ENCODE peak calls at places on chromosomes 2 and 18, in four cellular contexts. H is GM12878, R is K562, K is HepG2. X is an unnamed sample.
A peak's percentile ranks its signal among the peaks of the same experiment; 100 is the strongest.

GRCh38 chr2:46369783-46370182 is 72.6 kb downstream of the EPAS1 start:
- DNase-seq in H (no peak), R (no peak), K (no peak), X (no peak)

GRCh38 chr18:62959481-62959880 is 244.1 kb downstream of the PHLPP1 start:
- DNase-seq in H (no peak), R (no peak), K (no peak), X (no peak)

GRCh38 chr2:120951701-120952100 is 216.0 kb downstream of the GLI2 start:
- DNase-seq in H (no peak), R (no peak), K (no peak), X (no peak)

GRCh38 chr18:13889661-13890060 is 25.7 kb downstream of the MC2R start:
- DNase-seq in H (no peak), R (no peak), K (peak; percentile 35), X (no peak)

GRCh38 chr2:174788291-174788929 is 24.1 kb upstream of the CHRNA1 start:
- DNase-seq in H (no peak), R (peak; percentile 50), K (no peak), X (peak; percentile 47)

GRCh38 chr2:21043744-21044532 is at the start of gene APOB:
- DNase-seq in H (no peak), R (no peak), K (peak; percentile 97), X (peak; percentile 27)

GRCh38 chr2:86791574-86791973 is 861 bp upstream of the CD8A start:
- DNase-seq in H (no peak), R (no peak), K (no peak), X (peak; percentile 27)

GRCh38 chr18:811192-812122 is 585 bp downstream of the YES1 start:
- DNase-seq in H (no peak), R (peak; percentile 72), K (no peak), X (no peak)

GRCh38 chr2:42961385-42961800 is 169.0 kb upstream of the HAAO start:
- DNase-seq in H (no peak), R (no peak), K (no peak), X (no peak)

GRCh38 chr2:153005051-153005450 is 286.6 kb downstream of the ARL6IP6 start:
- DNase-seq in H (no peak), R (no peak), K (no peak), X (no peak)

GRCh38 chr2:20540587-20541304 is 93.9 kb downstream of the RHOB start:
- DNase-seq in H (no peak), R (no peak), K (no peak), X (no peak)

GRCh38 chr2:135037831-135038230 is 9.4 kb downstream of the MAP3K19 start:
- DNase-seq in H (no peak), R (no peak), K (no peak), X (no peak)

GRCh38 chr2:169323841-169324240 is 38.5 kb downstream of the LRP2 start:
- DNase-seq in H (no peak), R (no peak), K (no peak), X (no peak)

GRCh38 chr2:149561309-149561926 is 26.2 kb downstream of the MMADHC start:
- DNase-seq in H (no peak), R (peak; percentile 56), K (peak; percentile 35), X (peak; percentile 23)

GRCh38 chr2:233976690-233977294 is 59.6 kb downstream of the TRPM8 start:
- DNase-seq in H (peak; percentile 9), R (peak; percentile 3), K (peak; percentile 60), X (peak; percentile 68)

GRCh38 chr2:191758420-191759199 is 80.7 kb downstream of the NABP1 start:
- DNase-seq in H (peak; percentile 55), R (peak; percentile 80), K (peak; percentile 71), X (peak; percentile 65)

GRCh38 chr2:9008951-9009664 is 5.6 kb upstream of the MBOAT2 start:
- DNase-seq in H (no peak), R (no peak), K (no peak), X (peak; percentile 50)

GRCh38 chr2:181063696-181064095 is 83.3 kb downstream of the UBE2E3 start:
- DNase-seq in H (no peak), R (no peak), K (no peak), X (no peak)
- TF ChIP-seq YY1 in H (no peak), R (no peak), K (no peak), X (no peak)

GRCh38 chr18:51054764-51055163 is 24.8 kb downstream of the SMAD4 start:
- DNase-seq in H (no peak), R (no peak), K (no peak), X (no peak)

GRCh38 chr18:51048190-51048589 is 18.2 kb downstream of the SMAD4 start:
- DNase-seq in H (no peak), R (no peak), K (no peak), X (no peak)

GRCh38 chr18:51049137-51049536 is 19.1 kb downstream of the SMAD4 start:
- DNase-seq in H (no peak), R (no peak), K (no peak), X (no peak)

GRCh38 chr18:51053822-51054221 is 23.8 kb downstream of the SMAD4 start:
- DNase-seq in H (no peak), R (no peak), K (no peak), X (no peak)

DNA sequence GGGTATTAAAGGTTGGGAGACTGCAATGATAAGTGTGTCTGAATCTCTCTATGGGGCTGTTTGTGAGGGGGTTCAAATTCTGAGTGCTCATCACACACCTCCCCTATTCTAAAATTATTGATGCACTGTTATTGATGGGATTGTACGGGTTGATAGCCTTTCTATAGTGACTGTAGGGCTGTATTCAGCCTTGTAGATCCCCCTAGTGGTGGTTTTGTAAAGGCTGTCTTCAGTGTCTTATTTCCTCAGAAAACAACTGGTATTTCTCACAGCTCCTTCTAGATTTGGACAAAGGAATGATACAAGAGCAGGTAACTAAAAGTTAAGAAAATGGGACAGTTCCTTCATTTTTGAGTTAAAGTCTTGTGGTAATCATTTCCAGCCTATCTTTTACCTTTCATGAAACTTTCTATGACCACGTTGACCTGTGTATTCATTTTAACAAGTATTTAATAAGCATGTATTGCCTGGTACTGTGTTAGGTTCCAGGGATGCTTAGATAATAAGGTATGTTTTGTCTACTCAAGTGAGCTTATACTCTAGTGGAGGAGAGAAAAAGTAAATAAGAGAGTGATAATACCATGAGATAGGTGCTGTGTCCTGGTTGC is 21.2 kb downstream of the SMAD4 start:
- DNase-seq in H (no peak), R (peak; percentile 56), K (peak; percentile 33), X (peak; percentile 47)
- H3K79me2 ChIP-seq in H (peaks cover 9% of the 10 kb centered on the region), R (peaks cover 17% of the 10 kb centered on the region), K (peaks cover 14% of the 10 kb centered on the region), X (peaks cover 93% of the 10 kb centered on the region)

GRCh38 chr2:200901459-200902072 is 12.4 kb downstream of the NIF3L1 start:
- DNase-seq in H (peak; percentile 72), R (peak; percentile 84), K (peak; percentile 94), X (peak; percentile 79)
- TF ChIP-seq MXI1 in H (no peak), R (no peak), K (no peak), X (peak; percentile 34)

GRCh38 chr18:26549103-26549485 is 741 bp upstream of the KCTD1 start:
- DNase-seq in H (no peak), R (no peak), K (no peak), X (peak; percentile 69)
- TF ChIP-seq YY1 in H (no peak), R (no peak), K (no peak), X (no peak)

DNA sequence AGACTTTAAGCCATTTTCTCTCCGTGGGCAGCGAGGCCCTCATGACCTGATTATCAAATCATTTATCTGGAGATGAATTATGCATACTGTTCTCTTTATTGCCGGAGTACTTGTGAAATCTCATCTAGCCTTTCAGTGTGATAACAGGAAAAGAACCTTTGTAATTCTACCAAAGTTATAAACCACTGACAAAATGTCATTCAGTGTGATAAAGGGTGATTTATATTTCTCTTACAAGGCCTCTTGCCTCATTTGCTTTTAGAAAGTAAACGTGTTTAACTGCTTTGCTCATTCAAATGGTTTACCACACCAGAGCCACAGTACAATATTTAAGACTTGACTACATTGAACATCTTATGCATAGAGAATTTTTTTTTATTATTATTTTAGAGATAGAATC is 13.8 kb downstream of the MTCL1 start:
- DNase-seq in H (no peak), R (no peak), K (no peak), X (no peak)
- H3K79me2 ChIP-seq in H (no peaks in the 10 kb centered on the region), R (no peaks in the 10 kb centered on the region), K (no peaks in the 10 kb centered on the region), X (peaks cover 88% of the 10 kb centered on the region)

GRCh38 chr2:189134485-189134884 is 45.1 kb downstream of the COL5A2 start:
- DNase-seq in H (no peak), R (no peak), K (no peak), X (no peak)

GRCh38 chr2:189127756-189128155 is 51.8 kb downstream of the COL5A2 start:
- DNase-seq in H (no peak), R (no peak), K (no peak), X (no peak)

GRCh38 chr2:189128961-189129360 is 50.6 kb downstream of the COL5A2 start:
- DNase-seq in H (no peak), R (no peak), K (no peak), X (no peak)

GRCh38 chr2:189131986-189132385 is 47.6 kb downstream of the COL5A2 start:
- DNase-seq in H (no peak), R (no peak), K (no peak), X (no peak)

DNA sequence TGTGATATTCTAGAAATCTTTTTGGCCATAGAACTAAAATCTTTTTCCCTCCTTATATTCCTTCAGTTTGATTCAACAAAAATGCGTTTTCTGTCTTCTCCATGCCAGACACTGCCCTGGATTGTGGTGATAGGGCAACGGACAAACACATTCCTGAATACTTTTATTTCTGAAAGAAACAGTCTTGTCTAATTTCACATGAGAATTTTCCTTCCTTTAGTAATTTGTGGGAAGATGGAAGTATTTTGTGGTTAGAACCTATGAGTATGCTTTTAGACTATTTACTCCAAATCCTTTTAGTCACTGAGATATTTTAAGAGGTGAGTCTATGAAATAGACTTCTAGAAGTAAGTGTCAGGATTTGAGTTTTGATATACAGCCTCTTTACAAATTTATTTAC is 49.6 kb downstream of the COL5A2 start:
- DNase-seq in H (no peak), R (no peak), K (no peak), X (no peak)
- TF ChIP-seq MXI1 in H (no peak), R (no peak), K (no peak), X (no peak)

GRCh38 chr2:222806606-222807036 is 54.2 kb upstream of the ACSL3 start:
- DNase-seq in H (no peak), R (no peak), K (peak; percentile 24), X (no peak)

GRCh38 chr2:222805591-222806304 is 55.1 kb upstream of the ACSL3 start:
- DNase-seq in H (no peak), R (peak; percentile 36), K (peak; percentile 74), X (no peak)

GRCh38 chr2:222810044-222810443 is 50.8 kb upstream of the ACSL3 start:
- DNase-seq in H (no peak), R (no peak), K (no peak), X (no peak)

GRCh38 chr2:222809582-222809981 is 51.3 kb upstream of the ACSL3 start:
- DNase-seq in H (no peak), R (no peak), K (no peak), X (no peak)

GRCh38 chr2:222807431-222807830 is 53.4 kb upstream of the ACSL3 start:
- DNase-seq in H (no peak), R (no peak), K (no peak), X (no peak)
- TF ChIP-seq YY1 in H (no peak), R (no peak), K (no peak), X (no peak)

GRCh38 chr2:11807156-11808015 is 61.0 kb downstream of the LPIN1 start:
- DNase-seq in H (no peak), R (no peak), K (no peak), X (no peak)
- H3K79me2 ChIP-seq in H (no peaks in the 10 kb centered on the region), R (no peaks in the 10 kb centered on the region), K (no peaks in the 10 kb centered on the region), X (no peaks in the 10 kb centered on the region)

X was measured in SK-N-SH.